ENCODE peak calls at places on chromosomes 12 and 14, in seven cellular contexts. E is endothelial cell of umbilical vein, T is AG09309, X is pancreas, U is AG10803, H is cardiac muscle cell, S is body of pancreas. Y is an unnamed sample.

GRCh38 chr14:23146980-23147379 is 27.9 kb upstream of the CEBPE start:
- DNase-seq in E (no peak), T (no peak), X (no peak), U (no peak), H (no peak), S (no peak), Y (no peak)

GRCh38 chr14:92465353-92466067 is 48.1 kb upstream of the RIN3 start:
- DNase-seq in E (no peak), T (no peak), X (no peak), U (no peak), H (no peak), S (no peak), Y (no peak)

GRCh38 chr12:3493225-3494049 is 2.4 kb downstream of the PRMT8 start:
- DNase-seq in E (no peak), T (no peak), X (no peak), U (no peak), H (no peak), S (no peak), Y (no peak)

GRCh38 chr12:132014915-132015280 is 65.2 kb downstream of the EP400 start:
- DNase-seq in E (no peak), T (no peak), X (no peak), U (no peak), H (no peak), S (no peak), Y (no peak)

GRCh38 chr12:51678086-51678724 is 87.2 kb downstream of the SCN8A start:
- DNase-seq in E (peak; percentile 73), T (no peak), X (peak; percentile 61), U (peak; percentile 64), H (peak; percentile 72), S (peak; percentile 56), Y (peak; percentile 63)

GRCh38 chr14:94411638-94412037 is 23.2 kb upstream of the SERPINA1 start:
- DNase-seq in E (no peak), T (no peak), X (no peak), U (peak; percentile 20), H (no peak), S (no peak), Y (no peak)

GRCh38 chr14:59454131-59454530 is 11.0 kb downstream of the GPR135 start:
- DNase-seq in E (peak; percentile 50), T (peak; percentile 92), X (no peak), U (peak; percentile 98), H (peak; percentile 94), S (no peak), Y (peak; percentile 97)

GRCh38 chr14:90959344-90959743 is 101.1 kb downstream of the RPS6KA5 start:
- DNase-seq in E (no peak), T (no peak), X (no peak), U (no peak), H (no peak), S (no peak), Y (no peak)

GRCh38 chr12:80551897-80552296 is 107.9 kb downstream of the PTPRQ start:
- DNase-seq in E (peak; percentile 94), T (peak; percentile 87), X (no peak), U (peak; percentile 95), H (peak; percentile 92), S (no peak), Y (peak; percentile 91)

GRCh38 chr12:63764481-63764880 is 15.2 kb upstream of the RXYLT1 start:
- DNase-seq in E (no peak), T (no peak), X (no peak), U (no peak), H (no peak), S (no peak), Y (no peak)

GRCh38 chr12:19575307-19576243 is 136.3 kb downstream of the AEBP2 start:
- DNase-seq in E (peak; percentile 100), T (no peak), X (no peak), U (peak; percentile 67), H (peak; percentile 74), S (peak; percentile 22), Y (peak; percentile 76)

GRCh38 chr14:56117765-56118610 is at the start of gene PELI2:
- DNase-seq in E (peak; percentile 64), T (no peak), X (peak; percentile 89), U (peak; percentile 73), H (peak; percentile 89), S (peak; percentile 88), Y (peak; percentile 68)

GRCh38 chr14:52111583-52111982 is 42.7 kb upstream of the NID2 start:
- DNase-seq in E (no peak), T (no peak), X (no peak), U (peak; percentile 29), H (peak; percentile 81), S (no peak), Y (peak; percentile 91)

GRCh38 chr14:103820908-103821307 is 26.5 kb downstream of the PPP1R13B start:
- DNase-seq in E (peak; percentile 40), T (no peak), X (no peak), U (no peak), H (no peak), S (no peak), Y (no peak)

GRCh38 chr12:94109154-94109553 is 39.2 kb upstream of the PLXNC1 start:
- DNase-seq in E (no peak), T (no peak), X (no peak), U (peak; percentile 38), H (peak; percentile 43), S (no peak), Y (peak; percentile 61)

GRCh38 chr14:34168656-34169055 is 217.8 kb upstream of the EGLN3 start:
- DNase-seq in E (no peak), T (no peak), X (no peak), U (no peak), H (no peak), S (no peak), Y (no peak)

GRCh38 chr14:51004352-51004800 is 60.1 kb upstream of the PYGL start:
- DNase-seq in E (no peak), T (no peak), X (no peak), U (peak; percentile 64), H (no peak), S (no peak), Y (no peak)

GRCh38 chr14:91873476-91874265 is 6.3 kb upstream of the TC2N start:
- DNase-seq in E (no peak), T (no peak), X (peak; percentile 60), U (no peak), H (peak; percentile 45), S (no peak), Y (peak; percentile 31)

GRCh38 chr14:95245334-95245733 is 74.4 kb downstream of the CLMN start:
- DNase-seq in E (no peak), T (no peak), X (no peak), U (no peak), H (no peak), S (no peak), Y (no peak)

GRCh38 chr12:92356405-92356804 is 210.8 kb upstream of the BTG1 start:
- DNase-seq in E (no peak), T (no peak), X (no peak), U (peak; percentile 32), H (no peak), S (no peak), Y (no peak)

GRCh38 chr14:102304611-102305506 is at the start of gene MOK:
- DNase-seq in E (peak; percentile 99), T (peak; percentile 87), X (peak; percentile 96), U (peak; percentile 96), H (peak; percentile 98), S (peak; percentile 97), Y (peak; percentile 98)
- TF ChIP-seq CTCF in E (no peak), T (no peak), X (no peak), U (no peak), H (no peak), S (no peak), Y (no peak)

DNA sequence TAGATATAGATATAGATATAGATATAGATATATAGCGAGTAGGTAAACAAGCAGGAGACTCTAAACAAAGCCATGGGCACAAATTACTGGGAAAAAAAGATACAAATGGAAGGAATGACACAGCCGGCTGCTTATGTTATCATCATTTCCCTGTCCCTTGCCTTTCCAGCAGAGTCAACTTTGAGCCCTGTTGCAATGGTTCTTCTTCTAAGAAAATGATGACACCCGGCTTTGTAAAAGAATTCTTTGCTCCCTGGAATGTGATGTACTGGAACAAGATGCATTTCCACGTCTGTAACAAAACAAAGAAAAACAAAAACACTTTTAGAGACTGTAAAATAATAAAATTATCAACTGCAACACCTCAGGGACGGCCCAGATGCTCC is 1121.4 kb upstream of the TMEM132C start:
- DNase-seq in E (no peak), T (no peak), X (no peak), U (peak; percentile 38), H (no peak), S (no peak), Y (peak; percentile 41)
- H3K4me3 ChIP-seq in E (no peak overlapping the region), T (peak overlapping the region; percentile 49), X (peak overlapping the region; percentile 59), U (peak overlapping the region; percentile 71), H (no peak overlapping the region), S (peak overlapping the region; percentile 32), Y (peak overlapping the region; percentile 54)

DNA sequence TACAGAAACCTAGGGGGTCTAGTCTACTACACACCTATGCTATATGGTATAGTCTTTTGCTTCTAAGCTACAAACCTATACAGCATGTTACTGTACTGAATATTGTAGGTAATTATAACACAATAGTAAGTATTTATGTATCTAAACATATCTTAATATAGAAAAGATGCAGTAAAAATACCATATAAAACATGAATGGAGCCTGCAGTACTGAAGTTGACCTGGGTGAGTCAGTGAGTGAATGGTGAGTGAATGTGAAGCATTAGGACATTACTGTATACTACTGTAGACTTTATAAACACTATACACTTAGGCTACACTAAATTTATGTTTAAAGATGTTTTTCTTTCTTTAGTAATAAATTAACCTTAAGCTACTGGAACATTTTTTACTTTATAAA is 13.1 kb upstream of the ABCD2 start:
- DNase-seq in E (no peak), T (no peak), X (no peak), U (no peak), H (no peak), S (no peak), Y (peak; percentile 13)
- TF ChIP-seq CTCF in E (no peak), T (no peak), X (no peak), U (no peak), H (no peak), S (no peak), Y (no peak)

GRCh38 chr14:96806836-96807235 is 9.7 kb downstream of the VRK1 start:
- DNase-seq in E (no peak), T (no peak), X (no peak), U (no peak), H (peak; percentile 52), S (no peak), Y (peak; percentile 26)

GRCh38 chr14:96802963-96803362 is 5.8 kb downstream of the VRK1 start:
- DNase-seq in E (no peak), T (no peak), X (no peak), U (no peak), H (no peak), S (no peak), Y (no peak)

GRCh38 chr14:96803958-96804357 is 6.8 kb downstream of the VRK1 start:
- DNase-seq in E (peak; percentile 10), T (no peak), X (no peak), U (no peak), H (peak; percentile 41), S (no peak), Y (no peak)

GRCh38 chr14:96805906-96806305 is 8.7 kb downstream of the VRK1 start:
- DNase-seq in E (no peak), T (no peak), X (no peak), U (no peak), H (no peak), S (no peak), Y (no peak)

DNA sequence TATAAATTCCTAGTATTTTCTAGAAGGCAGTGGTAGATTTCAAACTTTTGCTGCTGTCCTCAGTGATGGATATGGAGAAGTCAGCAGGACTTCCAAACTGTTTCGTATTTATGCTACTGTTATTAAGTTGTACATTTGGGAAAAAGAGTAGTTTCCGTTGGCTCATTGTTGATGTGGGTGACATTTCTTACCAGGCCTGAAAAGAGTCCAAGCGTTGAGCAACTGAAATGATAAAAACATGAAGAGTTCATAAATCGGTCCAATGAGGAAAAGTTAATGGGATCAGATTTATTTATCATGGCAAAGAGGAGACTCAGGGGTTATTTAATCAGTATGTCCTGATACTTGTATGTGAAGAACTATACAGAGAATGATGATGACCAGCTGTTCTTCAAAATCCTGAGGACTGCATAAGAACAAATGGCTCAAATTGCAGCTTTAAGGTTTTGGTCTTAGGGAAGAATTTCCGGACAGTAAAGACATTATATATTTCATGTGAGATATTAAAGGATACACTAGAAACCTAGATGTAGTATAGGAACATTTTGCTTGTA is 7.7 kb downstream of the VRK1 start:
- DNase-seq in E (no peak), T (no peak), X (no peak), U (no peak), H (peak; percentile 63), S (no peak), Y (peak; percentile 59)
- H3K4me3 ChIP-seq in E (no peak overlapping the region), T (no peak overlapping the region), X (no peak overlapping the region), U (no peak overlapping the region), H (no peak overlapping the region), S (no peak overlapping the region), Y (no peak overlapping the region)